ENCODE peak calls at places on chromosomes 6 and 20, in eight cellular contexts. P, B, C, U, A, K, V and X are unnamed samples.
A peak's percentile ranks its signal among the peaks of the same experiment; 100 is the strongest.

GRCh38 chr6:11166948-11167347 is 55.4 kb upstream of the ERVFRD-1 start:
- DNase-seq in P (no peak), B (no peak), C (no peak), U (no peak), A (no peak), K (no peak), V (no peak), X (no peak)

GRCh38 chr6:137811121-137811911 is 55.7 kb upstream of the TNFAIP3 start:
- DNase-seq in P (peak; percentile 81), B (no peak), C (peak; percentile 85), U (peak; percentile 31), A (no peak), K (peak; percentile 4), V (peak; percentile 55), X (peak; percentile 77)

GRCh38 chr6:30955367-30956042 is 14.7 kb downstream of the MUCL3 start:
- DNase-seq in P (no peak), B (peak; percentile 71), C (no peak), U (peak; percentile 60), A (no peak), K (peak; percentile 85), V (no peak), X (peak; percentile 65)

GRCh38 chr6:7730852-7731251 is 5.0 kb downstream of the BMP6 start:
- DNase-seq in P (peak; percentile 91), B (no peak), C (peak; percentile 90), U (no peak), A (no peak), K (no peak), V (peak; percentile 97), X (peak; percentile 92)

GRCh38 chr6:132995432-132995831 is 181.1 kb downstream of the RPS12 start:
- DNase-seq in P (no peak), B (no peak), C (no peak), U (no peak), A (no peak), K (no peak), V (no peak), X (no peak)

GRCh38 chr20:57458400-57459160 is 66.4 kb downstream of the CTCFL start:
- DNase-seq in P (no peak), B (no peak), C (no peak), U (no peak), A (no peak), K (no peak), V (no peak), X (peak; percentile 33)

GRCh38 chr20:58550661-58551060 is 35.5 kb upstream of the APCDD1L start:
- DNase-seq in P (peak; percentile 93), B (peak; percentile 17), C (peak; percentile 59), U (no peak), A (no peak), K (no peak), V (no peak), X (no peak)

GRCh38 chr6:106534564-106534982 is 94.7 kb downstream of the RTN4IP1 start:
- DNase-seq in P (no peak), B (no peak), C (no peak), U (no peak), A (no peak), K (no peak), V (no peak), X (no peak)

GRCh38 chr6:52557389-52558265 is 19.2 kb downstream of the TRAM2 start:
- DNase-seq in P (peak; percentile 30), B (no peak), C (no peak), U (no peak), A (no peak), K (peak; percentile 50), V (no peak), X (no peak)

GRCh38 chr20:11740975-11741374 is 176.7 kb upstream of the BTBD3 start:
- DNase-seq in P (no peak), B (no peak), C (no peak), U (no peak), A (no peak), K (no peak), V (no peak), X (no peak)

GRCh38 chr6:36249010-36249409 is 20.9 kb upstream of the PNPLA1 start:
- DNase-seq in P (peak; percentile 20), B (no peak), C (peak; percentile 62), U (no peak), A (no peak), K (no peak), V (no peak), X (no peak)

GRCh38 chr6:52144196-52145076 is 41.7 kb upstream of the IL17A start:
- DNase-seq in P (no peak), B (no peak), C (no peak), U (no peak), A (no peak), K (no peak), V (no peak), X (no peak)

GRCh38 chr6:115766745-115767462 is 293.8 kb downstream of the FRK start:
- DNase-seq in P (no peak), B (peak; percentile 59), C (no peak), U (no peak), A (no peak), K (no peak), V (no peak), X (no peak)

GRCh38 chr6:107152633-107153032 is 37.3 kb upstream of the BEND3 start:
- DNase-seq in P (no peak), B (no peak), C (no peak), U (no peak), A (no peak), K (no peak), V (no peak), X (no peak)

GRCh38 chr20:4840831-4841230 is 119.1 kb downstream of the PRND start:
- DNase-seq in P (no peak), B (no peak), C (no peak), U (no peak), A (no peak), K (no peak), V (no peak), X (no peak)

GRCh38 chr6:78910611-78911134 is 43.3 kb downstream of the IRAK1BP1 start:
- DNase-seq in P (no peak), B (peak; percentile 76), C (peak; percentile 16), U (no peak), A (no peak), K (peak; percentile 84), V (no peak), X (no peak)

GRCh38 chr20:23143098-23143497 is 57.0 kb upstream of the CD93 start:
- DNase-seq in P (peak; percentile 76), B (no peak), C (peak; percentile 83), U (peak; percentile 83), A (no peak), K (no peak), V (peak; percentile 78), X (peak; percentile 86)

GRCh38 chr6:56842602-56843475 is 112.1 kb upstream of the BEND6 start:
- DNase-seq in P (no peak), B (peak; percentile 82), C (peak; percentile 66), U (peak; percentile 42), A (no peak), K (peak; percentile 66), V (no peak), X (peak; percentile 11)

GRCh38 chr6:5214570-5215052 is 46.1 kb downstream of the LYRM4 start:
- DNase-seq in P (no peak), B (peak; percentile 74), C (peak; percentile 37), U (peak; percentile 39), A (no peak), K (peak; percentile 71), V (no peak), X (peak; percentile 28)

GRCh38 chr6:145147981-145148380 is 587.3 kb downstream of the EPM2A start:
- DNase-seq in P (no peak), B (no peak), C (no peak), U (no peak), A (no peak), K (no peak), V (no peak), X (no peak)

GRCh38 chr6:37987008-37987407 is 167.5 kb downstream of the ZFAND3 start:
- DNase-seq in P (peak; percentile 36), B (no peak), C (peak; percentile 51), U (no peak), A (no peak), K (no peak), V (no peak), X (peak; percentile 72)

GRCh38 chr20:19974621-19975435 is 42.3 kb upstream of the NAA20 start:
- DNase-seq in P (peak; percentile 95), B (peak; percentile 81), C (peak; percentile 95), U (peak; percentile 90), A (peak; percentile 60), K (no peak), V (no peak), X (peak; percentile 89)

GRCh38 chr6:138196142-138196738 is 22.1 kb downstream of the PBOV1 start:
- DNase-seq in P (no peak), B (no peak), C (no peak), U (no peak), A (no peak), K (no peak), V (no peak), X (no peak)

GRCh38 chr6:56399250-56399671 is 151.9 kb upstream of the COL21A1 start:
- DNase-seq in P (no peak), B (no peak), C (peak; percentile 26), U (no peak), A (no peak), K (no peak), V (no peak), X (no peak)

GRCh38 chr20:40769677-40770285 is 80.7 kb upstream of the MAFB start:
- DNase-seq in P (no peak), B (no peak), C (no peak), U (no peak), A (no peak), K (no peak), V (no peak), X (no peak)

GRCh38 chr20:19621072-19621471 is 137.0 kb upstream of the RIN2 start:
- DNase-seq in P (no peak), B (no peak), C (peak; percentile 44), U (no peak), A (no peak), K (no peak), V (no peak), X (no peak)

GRCh38 chr6:113352029-113352801 is 504.9 kb upstream of the MARCKS start:
- DNase-seq in P (peak; percentile 80), B (no peak), C (peak; percentile 72), U (no peak), A (no peak), K (no peak), V (peak; percentile 64), X (peak; percentile 78)

GRCh38 chr20:57928181-57928967 is 218.6 kb upstream of the PMEPA1 start:
- DNase-seq in P (peak; percentile 68), B (no peak), C (no peak), U (no peak), A (no peak), K (no peak), V (no peak), X (peak; percentile 91)

GRCh38 chr6:14165091-14165490 is 47.5 kb downstream of the CD83 start:
- DNase-seq in P (peak; percentile 76), B (no peak), C (peak; percentile 88), U (no peak), A (no peak), K (no peak), V (no peak), X (peak; percentile 94)

GRCh38 chr6:162683135-162683534 is 44.4 kb downstream of the PRKN start:
- DNase-seq in P (no peak), B (no peak), C (peak; percentile 8), U (no peak), A (no peak), K (no peak), V (no peak), X (no peak)

GRCh38 chr20:62156254-62156556 is 12.6 kb downstream of the SS18L1 start:
- DNase-seq in P (no peak), B (peak; percentile 12), C (no peak), U (no peak), A (no peak), K (peak; percentile 27), V (no peak), X (no peak)